ENCODE peak calls at places on chromosome 7, in five cellular contexts. One of them, this sample, is unnamed.
A peak's percentile ranks its signal among the peaks of the same experiment; 100 is the strongest.

GRCh38 chr7:56062382-56062781 is 1.7 kb upstream of the SUMF2 start:
- DNase-seq in A549: no peak
- DNase-seq in fibroblast of lung: peak; percentile 92
- DNase-seq in activated B cell treated with CpG ODN at 0.5 μM for 24 hours: no peak
- DNase-seq in ovary: no peak
- DNase-seq in this sample: no peak

GRCh38 chr7:47758546-47758945 is 176.6 kb upstream of the TNS3 start:
- DNase-seq in A549: no peak
- DNase-seq in fibroblast of lung: peak; percentile 57
- DNase-seq in activated B cell treated with CpG ODN at 0.5 μM for 24 hours: no peak
- DNase-seq in ovary: no peak
- DNase-seq in this sample: no peak

GRCh38 chr7:158740013-158740656 is 35.5 kb upstream of the NCAPG2 start:
- DNase-seq in A549: peak; percentile 32
- DNase-seq in fibroblast of lung: peak; percentile 95
- DNase-seq in activated B cell treated with CpG ODN at 0.5 μM for 24 hours: no peak
- DNase-seq in ovary: peak; percentile 48
- DNase-seq in this sample: no peak

GRCh38 chr7:70458195-70458695 is 673.7 kb upstream of the GALNT17 start:
- DNase-seq in A549: no peak
- DNase-seq in fibroblast of lung: peak; percentile 13
- DNase-seq in activated B cell treated with CpG ODN at 0.5 μM for 24 hours: no peak
- DNase-seq in ovary: peak; percentile 34
- DNase-seq in this sample: no peak

GRCh38 chr7:96045919-96046318 is 273.6 kb downstream of the DYNC1I1 start:
- DNase-seq in A549: no peak
- DNase-seq in fibroblast of lung: no peak
- DNase-seq in activated B cell treated with CpG ODN at 0.5 μM for 24 hours: no peak
- DNase-seq in ovary: peak; percentile 16
- DNase-seq in this sample: no peak

GRCh38 chr7:106071356-106071998 is 40.6 kb downstream of the SYPL1 start:
- DNase-seq in A549: no peak
- DNase-seq in fibroblast of lung: peak; percentile 19
- DNase-seq in activated B cell treated with CpG ODN at 0.5 μM for 24 hours: peak; percentile 57
- DNase-seq in ovary: no peak
- DNase-seq in this sample: no peak

GRCh38 chr7:5682889-5683670 is 98.4 kb downstream of the RNF216 start:
- DNase-seq in A549: no peak
- DNase-seq in fibroblast of lung: no peak
- DNase-seq in activated B cell treated with CpG ODN at 0.5 μM for 24 hours: no peak
- DNase-seq in ovary: peak; percentile 6
- DNase-seq in this sample: no peak

GRCh38 chr7:85483205-85483604 is 296.3 kb upstream of the SEMA3D start:
- DNase-seq in A549: no peak
- DNase-seq in fibroblast of lung: peak; percentile 87
- DNase-seq in activated B cell treated with CpG ODN at 0.5 μM for 24 hours: no peak
- DNase-seq in ovary: no peak
- DNase-seq in this sample: no peak

GRCh38 chr7:22759721-22760120 is 32.7 kb downstream of the IL6 start:
- DNase-seq in A549: no peak
- DNase-seq in fibroblast of lung: peak; percentile 38
- DNase-seq in activated B cell treated with CpG ODN at 0.5 μM for 24 hours: no peak
- DNase-seq in ovary: no peak
- DNase-seq in this sample: no peak

GRCh38 chr7:17336168-17336567 is 37.7 kb downstream of the AHR start:
- DNase-seq in A549: no peak
- DNase-seq in fibroblast of lung: no peak
- DNase-seq in activated B cell treated with CpG ODN at 0.5 μM for 24 hours: no peak
- DNase-seq in ovary: no peak
- DNase-seq in this sample: no peak

GRCh38 chr7:151999337-152000090 is 26.0 kb upstream of the GALNT11 start:
- DNase-seq in A549: no peak
- DNase-seq in fibroblast of lung: no peak
- DNase-seq in activated B cell treated with CpG ODN at 0.5 μM for 24 hours: no peak
- DNase-seq in ovary: no peak
- DNase-seq in this sample: no peak

GRCh38 chr7:34886856-34887255 is 150.4 kb downstream of the DPY19L1 start:
- DNase-seq in A549: no peak
- DNase-seq in fibroblast of lung: no peak
- DNase-seq in activated B cell treated with CpG ODN at 0.5 μM for 24 hours: no peak
- DNase-seq in ovary: no peak
- DNase-seq in this sample: no peak

GRCh38 chr7:94975316-94975715 is 67.9 kb downstream of the PPP1R9A start:
- DNase-seq in A549: no peak
- DNase-seq in fibroblast of lung: peak; percentile 80
- DNase-seq in activated B cell treated with CpG ODN at 0.5 μM for 24 hours: no peak
- DNase-seq in ovary: no peak
- DNase-seq in this sample: no peak

GRCh38 chr7:80779456-80779855 is 139.4 kb downstream of the SEMA3C start:
- DNase-seq in A549: no peak
- DNase-seq in fibroblast of lung: peak; percentile 36
- DNase-seq in activated B cell treated with CpG ODN at 0.5 μM for 24 hours: no peak
- DNase-seq in ovary: no peak
- DNase-seq in this sample: no peak

GRCh38 chr7:101688183-101688831 is 59.2 kb upstream of the MYL10 start:
- DNase-seq in A549: peak; percentile 75
- DNase-seq in fibroblast of lung: peak; percentile 44
- DNase-seq in activated B cell treated with CpG ODN at 0.5 μM for 24 hours: peak; percentile 83
- DNase-seq in ovary: peak; percentile 86
- DNase-seq in this sample: peak; percentile 87

GRCh38 chr7:90596745-90597526 is 815 bp downstream of the CDK14 start:
- DNase-seq in A549: no peak
- DNase-seq in fibroblast of lung: peak; percentile 66
- DNase-seq in activated B cell treated with CpG ODN at 0.5 μM for 24 hours: no peak
- DNase-seq in ovary: no peak
- DNase-seq in this sample: no peak

GRCh38 chr7:150854066-150855000 is 2.0 kb downstream of the AOC1 start:
- DNase-seq in A549: no peak
- DNase-seq in fibroblast of lung: no peak
- DNase-seq in activated B cell treated with CpG ODN at 0.5 μM for 24 hours: no peak
- DNase-seq in ovary: no peak
- DNase-seq in this sample: no peak

GRCh38 chr7:100691676-100692577 is 2.1 kb downstream of the GIGYF1 start:
- DNase-seq in A549: peak; percentile 74
- DNase-seq in fibroblast of lung: peak; percentile 50
- DNase-seq in activated B cell treated with CpG ODN at 0.5 μM for 24 hours: peak; percentile 67
- DNase-seq in ovary: peak; percentile 85
- DNase-seq in this sample: peak; percentile 69

GRCh38 chr7:155132431-155132830 is 62.3 kb downstream of the HTR5A start:
- DNase-seq in A549: no peak
- DNase-seq in fibroblast of lung: no peak
- DNase-seq in activated B cell treated with CpG ODN at 0.5 μM for 24 hours: no peak
- DNase-seq in ovary: no peak
- DNase-seq in this sample: no peak

GRCh38 chr7:140146574-140146973 is 30.2 kb downstream of the KDM7A start:
- DNase-seq in A549: no peak
- DNase-seq in fibroblast of lung: peak; percentile 30
- DNase-seq in activated B cell treated with CpG ODN at 0.5 μM for 24 hours: no peak
- DNase-seq in ovary: no peak
- DNase-seq in this sample: no peak

GRCh38 chr7:139733751-139734150 is 44.0 kb downstream of the HIPK2 start:
- DNase-seq in A549: no peak
- DNase-seq in fibroblast of lung: no peak
- DNase-seq in activated B cell treated with CpG ODN at 0.5 μM for 24 hours: no peak
- DNase-seq in ovary: no peak
- DNase-seq in this sample: no peak

GRCh38 chr7:39153647-39154046 is 175.9 kb downstream of the POU6F2 start:
- DNase-seq in A549: no peak
- DNase-seq in fibroblast of lung: no peak
- DNase-seq in activated B cell treated with CpG ODN at 0.5 μM for 24 hours: no peak
- DNase-seq in ovary: no peak
- DNase-seq in this sample: no peak
- TF ChIP-seq CTCF in A549: no peak
- TF ChIP-seq CTCF in fibroblast of lung: no peak
- TF ChIP-seq CTCF in activated B cell treated with CpG ODN at 0.5 μM for 24 hours: no peak
- TF ChIP-seq CTCF in ovary: no peak
- TF ChIP-seq CTCF in this sample: no peak

DNA sequence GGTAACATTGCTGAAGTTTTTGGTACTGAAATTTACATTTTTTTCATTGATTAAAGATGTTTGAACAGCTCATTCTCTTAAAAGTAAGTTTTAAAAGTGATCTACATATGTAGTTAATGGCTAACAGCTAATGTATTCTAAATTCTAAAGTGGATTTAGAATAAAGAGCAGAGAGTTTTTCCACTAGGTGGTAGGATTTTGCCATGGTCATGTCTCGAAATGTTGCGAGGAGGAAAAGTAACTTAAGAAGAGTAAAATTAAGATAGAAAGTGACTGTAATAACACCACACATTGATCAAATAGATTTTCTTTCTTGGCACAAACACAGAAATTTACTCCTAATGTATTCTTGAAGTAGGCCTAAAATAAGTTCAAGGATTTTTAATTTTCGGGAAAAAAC is 19.8 kb downstream of the LSMEM1 start:
- DNase-seq in A549: peak; percentile 13
- DNase-seq in fibroblast of lung: no peak
- DNase-seq in activated B cell treated with CpG ODN at 0.5 μM for 24 hours: no peak
- DNase-seq in ovary: no peak
- DNase-seq in this sample: no peak
- TF ChIP-seq CTCF in A549: no peak
- TF ChIP-seq CTCF in fibroblast of lung: no peak
- TF ChIP-seq CTCF in activated B cell treated with CpG ODN at 0.5 μM for 24 hours: no peak
- TF ChIP-seq CTCF in ovary: no peak
- TF ChIP-seq CTCF in this sample: no peak

DNA sequence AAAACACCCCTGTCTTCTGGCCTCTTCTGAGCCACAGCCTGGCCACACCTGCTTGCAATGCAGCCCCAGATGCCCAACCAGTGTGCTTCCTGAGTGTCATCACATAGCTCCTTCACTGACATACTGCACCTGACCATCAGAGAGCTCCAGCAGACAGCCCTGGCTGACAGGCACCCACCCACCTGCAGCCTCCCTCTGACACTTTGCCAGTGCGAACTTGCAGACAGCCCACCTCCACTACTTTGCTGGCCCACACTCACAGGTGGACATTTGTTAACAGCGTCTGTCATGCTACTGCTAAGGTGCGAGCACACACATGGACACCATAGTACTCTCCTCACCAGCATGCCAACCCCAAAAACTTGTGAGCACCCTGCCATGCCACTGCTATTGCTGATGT is 740.1 kb downstream of the DNAJB9 start:
- DNase-seq in A549: no peak
- DNase-seq in fibroblast of lung: no peak
- DNase-seq in activated B cell treated with CpG ODN at 0.5 μM for 24 hours: no peak
- DNase-seq in ovary: no peak
- DNase-seq in this sample: no peak
- TF ChIP-seq CTCF in A549: no peak
- TF ChIP-seq CTCF in fibroblast of lung: no peak
- TF ChIP-seq CTCF in activated B cell treated with CpG ODN at 0.5 μM for 24 hours: no peak
- TF ChIP-seq CTCF in ovary: no peak
- TF ChIP-seq CTCF in this sample: no peak

GRCh38 chr7:20358762-20359282 is 28.1 kb downstream of the ITGB8 start:
- DNase-seq in A549: no peak
- DNase-seq in fibroblast of lung: no peak
- DNase-seq in activated B cell treated with CpG ODN at 0.5 μM for 24 hours: no peak
- DNase-seq in ovary: no peak
- DNase-seq in this sample: no peak
- TF ChIP-seq CTCF in A549: no peak
- TF ChIP-seq CTCF in fibroblast of lung: no peak
- TF ChIP-seq CTCF in activated B cell treated with CpG ODN at 0.5 μM for 24 hours: no peak
- TF ChIP-seq CTCF in ovary: no peak
- TF ChIP-seq CTCF in this sample: no peak

GRCh38 chr7:147428075-147428474 is 1162.5 kb upstream of the C7orf33 start:
- DNase-seq in A549: no peak
- DNase-seq in fibroblast of lung: no peak
- DNase-seq in activated B cell treated with CpG ODN at 0.5 μM for 24 hours: no peak
- DNase-seq in ovary: no peak
- DNase-seq in this sample: no peak

GRCh38 chr7:147436718-147437117 is 1153.8 kb upstream of the C7orf33 start:
- DNase-seq in A549: no peak
- DNase-seq in fibroblast of lung: no peak
- DNase-seq in activated B cell treated with CpG ODN at 0.5 μM for 24 hours: no peak
- DNase-seq in ovary: no peak
- DNase-seq in this sample: no peak

GRCh38 chr7:147432068-147432467 is 1158.5 kb upstream of the C7orf33 start:
- DNase-seq in A549: no peak
- DNase-seq in fibroblast of lung: peak; percentile 3
- DNase-seq in activated B cell treated with CpG ODN at 0.5 μM for 24 hours: no peak
- DNase-seq in ovary: no peak
- DNase-seq in this sample: no peak
- TF ChIP-seq CTCF in A549: no peak
- TF ChIP-seq CTCF in fibroblast of lung: peak; percentile 31
- TF ChIP-seq CTCF in activated B cell treated with CpG ODN at 0.5 μM for 24 hours: no peak
- TF ChIP-seq CTCF in ovary: no peak
- TF ChIP-seq CTCF in this sample: no peak

GRCh38 chr7:44347546-44348114 is 22.2 kb upstream of the CAMK2B start:
- DNase-seq in A549: no peak
- DNase-seq in fibroblast of lung: no peak
- DNase-seq in activated B cell treated with CpG ODN at 0.5 μM for 24 hours: no peak
- DNase-seq in ovary: no peak
- DNase-seq in this sample: no peak

GRCh38 chr7:44353668-44354067 is 28.3 kb upstream of the CAMK2B start:
- DNase-seq in A549: no peak
- DNase-seq in fibroblast of lung: no peak
- DNase-seq in activated B cell treated with CpG ODN at 0.5 μM for 24 hours: no peak
- DNase-seq in ovary: no peak
- DNase-seq in this sample: no peak

GRCh38 chr7:44346063-44346462 is 20.7 kb upstream of the CAMK2B start:
- DNase-seq in A549: no peak
- DNase-seq in fibroblast of lung: no peak
- DNase-seq in activated B cell treated with CpG ODN at 0.5 μM for 24 hours: no peak
- DNase-seq in ovary: no peak
- DNase-seq in this sample: no peak

GRCh38 chr7:44348851-44349781 is 23.7 kb upstream of the CAMK2B start:
- DNase-seq in A549: no peak
- DNase-seq in fibroblast of lung: no peak
- DNase-seq in activated B cell treated with CpG ODN at 0.5 μM for 24 hours: no peak
- DNase-seq in ovary: no peak
- DNase-seq in this sample: no peak

DNA sequence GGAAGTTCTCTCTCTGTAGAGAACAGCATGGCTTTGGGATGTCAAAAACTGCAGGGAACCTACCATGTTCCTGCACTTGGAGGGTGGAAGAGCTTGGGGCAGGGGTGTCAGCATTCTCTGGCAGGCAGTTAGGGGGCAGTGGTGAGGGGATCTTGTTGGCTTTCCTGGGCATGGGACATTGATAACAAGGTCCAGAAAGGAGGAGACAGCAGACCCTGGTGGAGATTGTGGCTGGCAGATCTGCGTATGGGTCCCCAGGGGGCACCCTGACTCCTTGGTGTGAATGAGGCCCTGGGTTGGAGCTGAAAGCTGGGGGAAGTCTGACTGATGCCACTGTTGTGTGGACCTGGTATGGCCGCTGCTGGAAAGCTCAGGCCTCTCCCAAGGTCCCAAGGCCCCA is 22.9 kb upstream of the CAMK2B start:
- DNase-seq in A549: peak; percentile 47
- DNase-seq in fibroblast of lung: no peak
- DNase-seq in activated B cell treated with CpG ODN at 0.5 μM for 24 hours: no peak
- DNase-seq in ovary: no peak
- DNase-seq in this sample: no peak
- TF ChIP-seq CTCF in A549: peak; percentile 16
- TF ChIP-seq CTCF in fibroblast of lung: peak; percentile 45
- TF ChIP-seq CTCF in activated B cell treated with CpG ODN at 0.5 μM for 24 hours: no peak
- TF ChIP-seq CTCF in ovary: no peak
- TF ChIP-seq CTCF in this sample: no peak

GRCh38 chr7:98836811-98837631 is 32.8 kb downstream of the TMEM130 start:
- DNase-seq in A549: peak; percentile 67
- DNase-seq in fibroblast of lung: no peak
- DNase-seq in activated B cell treated with CpG ODN at 0.5 μM for 24 hours: peak; percentile 20
- DNase-seq in ovary: no peak
- DNase-seq in this sample: no peak
- TF ChIP-seq CTCF in A549: peak; percentile 73
- TF ChIP-seq CTCF in fibroblast of lung: peak; percentile 59
- TF ChIP-seq CTCF in activated B cell treated with CpG ODN at 0.5 μM for 24 hours: no peak
- TF ChIP-seq CTCF in ovary: no peak
- TF ChIP-seq CTCF in this sample: no peak

GRCh38 chr7:45229130-45229920 is 71.7 kb downstream of the RAMP3 start:
- DNase-seq in A549: no peak
- DNase-seq in fibroblast of lung: no peak
- DNase-seq in activated B cell treated with CpG ODN at 0.5 μM for 24 hours: no peak
- DNase-seq in ovary: no peak
- DNase-seq in this sample: no peak
- TF ChIP-seq CTCF in A549: no peak
- TF ChIP-seq CTCF in fibroblast of lung: no peak
- TF ChIP-seq CTCF in activated B cell treated with CpG ODN at 0.5 μM for 24 hours: no peak
- TF ChIP-seq CTCF in ovary: no peak
- TF ChIP-seq CTCF in this sample: no peak